ENCODE peak calls at places on chromosomes 2 and 18, in four cellular contexts. G is trophoblast cell, E is tibial artery, O is thoracic aorta. F is an unnamed sample. For H3K4me1, the result is how much of the 10 kb centered on the place peaks cover.

GRCh38 chr2:158904620-158905177 is 63.7 kb upstream of the TANC1 start:
- DNase-seq in O (no peak), E (no peak), G (no peak), F (no peak)

GRCh38 chr2:112791019-112791418 is 6.7 kb upstream of the IL1A start:
- DNase-seq in G (peak), O (no peak), E (no peak), F (no peak)

GRCh38 chr2:85503168-85503610 is 35.8 kb upstream of the MAT2A start:
- DNase-seq in G (no peak), E (no peak), O (no peak), F (no peak)

GRCh38 chr2:235936493-235936892 is 231.7 kb downstream of the GBX2 start:
- DNase-seq in O (no peak), E (no peak), G (no peak), F (no peak)

GRCh38 chr2:121960251-121960650 is 204.8 kb downstream of the TSN start:
- DNase-seq in O (no peak), G (no peak), E (no peak), F (no peak)

GRCh38 chr2:194116861-194117260 is 1540.2 kb upstream of the SLC39A10 start:
- DNase-seq in O (no peak), G (no peak), E (no peak), F (no peak)

GRCh38 chr2:240919786-240920782 is 13.9 kb downstream of the CROCC2 start:
- DNase-seq in O (no peak), G (no peak), E (peak), F (peak)

GRCh38 chr2:109453596-109453995 is 160.2 kb downstream of the SEPTIN10 start:
- DNase-seq in O (no peak), E (no peak), G (no peak), F (peak)

GRCh38 chr2:67792796-67793195 is 270.0 kb downstream of the C1D start:
- DNase-seq in O (no peak), G (no peak), E (no peak), F (no peak)

GRCh38 chr2:36357506-36358316 is 2.1 kb downstream of the CRIM1 start:
- DNase-seq in E (peak), O (no peak), G (peak), F (peak)

GRCh38 chr18:77234504-77235365 is 14.9 kb upstream of the GALR1 start:
- DNase-seq in E (no peak), O (no peak), G (no peak), F (no peak)

GRCh38 chr2:187372213-187372612 is 75.8 kb downstream of the CALCRL start:
- DNase-seq in G (no peak), O (no peak), E (no peak), F (no peak)

GRCh38 chr18:46569211-46569610 is 87.8 kb downstream of the LOXHD1 start:
- DNase-seq in O (no peak), E (no peak), G (no peak), F (no peak)
- H3K4me3 ChIP-seq in O (no peak), E (no peak), G (no peak), F (no peak)

GRCh38 chr18:80249217-80250093 is 2.1 kb upstream of the PARD6G start:
- DNase-seq in G (no peak), O (no peak), E (no peak), F (no peak)
- H3K27ac ChIP-seq in G (no peak), O (no peak), E (no peak), F (no peak)

GRCh38 chr2:169714699-169715098 is 18.9 kb upstream of the KLHL23 start:
- DNase-seq in O (no peak), E (no peak), G (no peak), F (no peak)

GRCh38 chr2:169712791-169713227 is 18.5 kb downstream of the PHOSPHO2 start:
- DNase-seq in E (no peak), G (no peak), O (no peak), F (no peak)

GRCh38 chr2:169709335-169709734 is 15.1 kb downstream of the PHOSPHO2 start:
- DNase-seq in O (no peak), G (no peak), E (no peak), F (no peak)

GRCh38 chr2:169709970-169710369 is 15.7 kb downstream of the PHOSPHO2 start:
- DNase-seq in E (no peak), G (no peak), O (no peak), F (no peak)

DNA sequence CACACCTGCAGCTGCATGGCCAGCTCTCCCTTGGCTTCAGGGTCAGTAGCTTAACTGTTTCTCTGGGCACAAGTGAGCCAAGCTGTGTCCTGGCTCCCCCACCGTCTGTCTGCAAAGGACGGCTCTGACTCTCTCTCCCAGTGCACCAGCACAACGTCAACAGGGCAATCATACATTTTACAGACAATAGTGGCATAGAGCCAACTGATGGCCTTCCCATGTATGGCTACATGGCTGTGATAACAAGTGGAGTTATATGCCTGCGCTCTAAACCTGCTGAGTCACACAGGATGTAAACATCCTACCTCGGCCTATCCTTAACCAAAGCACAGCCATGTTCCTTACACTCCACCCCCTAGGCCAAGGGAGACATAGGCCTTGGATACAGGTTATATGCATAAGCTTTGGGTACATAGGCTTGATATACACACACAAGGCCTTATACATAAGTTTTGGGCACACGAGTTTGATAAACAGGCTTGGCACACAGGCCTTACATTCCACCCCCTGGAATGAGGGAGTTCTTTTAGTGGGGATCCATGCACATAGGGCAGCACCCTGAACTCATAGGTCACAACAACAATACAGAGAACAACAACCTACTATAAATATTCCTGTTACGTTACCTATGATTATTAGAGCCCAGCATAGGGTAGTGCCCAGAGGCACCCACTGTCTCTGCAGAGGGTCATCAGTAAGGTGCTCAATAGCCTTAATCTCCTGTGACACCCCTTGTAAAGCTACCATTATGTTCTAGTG is 17.7 kb downstream of the PHOSPHO2 start:
- DNase-seq in O (no peak), E (no peak), G (no peak), F (no peak)
- H3K4me1 ChIP-seq in O (under half), E (under half), G (under half), F (under half)

GRCh38 chr2:177916342-177916741 is 156.2 kb downstream of the PDE11A start:
- DNase-seq in O (no peak), E (no peak), G (no peak), F (no peak)

GRCh38 chr2:177923323-177923722 is 149.3 kb downstream of the PDE11A start:
- DNase-seq in G (no peak), O (no peak), E (no peak), F (no peak)

GRCh38 chr2:177917169-177917568 is 155.4 kb downstream of the PDE11A start:
- DNase-seq in G (no peak), O (no peak), E (no peak), F (no peak)

DNA sequence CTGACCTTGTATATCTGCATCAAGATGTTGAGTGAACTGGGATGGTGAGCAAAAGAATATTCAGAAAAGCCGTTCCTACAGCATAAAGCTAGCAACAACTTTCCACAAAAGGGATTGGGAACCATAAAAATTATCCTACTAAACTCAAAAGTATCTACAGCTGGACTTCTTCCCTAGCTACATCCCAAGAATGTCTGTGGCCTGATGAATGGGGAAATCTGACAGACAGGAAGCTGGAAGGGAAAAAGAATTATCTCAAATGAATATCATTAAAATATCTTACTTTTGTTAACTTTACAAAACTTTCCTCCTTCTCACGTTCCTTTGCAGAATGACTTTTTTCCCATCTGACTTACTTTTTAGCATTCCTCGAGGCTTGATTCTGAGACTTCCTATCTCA is 150.9 kb downstream of the PDE11A start:
- DNase-seq in G (no peak), E (no peak), O (no peak), F (no peak)
- H3K4me3 ChIP-seq in G (no peak), E (no peak), O (no peak), F (no peak)

DNA sequence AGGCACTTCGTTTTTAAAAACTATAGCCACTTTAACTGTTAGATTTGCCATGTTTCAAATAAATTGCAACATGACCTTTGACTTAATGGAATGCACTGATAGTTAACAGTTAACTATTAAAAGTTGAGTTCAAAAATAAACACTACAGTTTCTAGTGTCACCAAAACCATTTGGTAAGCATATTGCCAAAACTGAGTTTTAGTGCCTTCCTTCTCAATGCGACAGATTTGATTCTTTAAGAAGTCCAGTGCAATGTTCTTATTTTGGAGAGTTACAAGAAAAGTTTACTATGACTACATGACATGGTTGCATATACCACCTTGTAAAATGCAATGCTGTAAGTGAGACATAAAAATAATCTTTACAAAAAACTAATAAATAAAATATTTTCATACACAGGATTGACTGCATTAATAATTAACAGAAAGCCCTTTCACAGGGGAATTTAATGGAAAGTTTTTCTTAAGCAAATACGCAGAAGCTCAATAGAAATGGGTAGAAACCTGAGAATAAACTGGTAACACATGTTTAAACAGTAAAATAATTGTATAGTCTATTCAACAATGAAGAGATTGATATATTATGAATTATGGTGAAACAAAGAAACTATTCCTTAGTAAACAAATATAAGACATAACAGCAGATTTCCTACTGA is 53.8 kb downstream of the GRB14 start:
- DNase-seq in G (no peak), E (no peak), O (no peak), F (no peak)
- H3K27ac ChIP-seq in G (no peak), E (no peak), O (no peak), F (no peak)

GRCh38 chr2:106183093-106183837 is 10.8 kb downstream of the UXS1 start:
- DNase-seq in O (no peak), G (no peak), E (no peak), F (no peak)

GRCh38 chr2:106187426-106187825 is 6.7 kb downstream of the UXS1 start:
- DNase-seq in E (no peak), O (no peak), G (no peak), F (no peak)

GRCh38 chr2:106189325-106189724 is 4.8 kb downstream of the UXS1 start:
- DNase-seq in O (no peak), G (no peak), E (no peak), F (no peak)

GRCh38 chr2:106184394-106184793 is 9.7 kb downstream of the UXS1 start:
- DNase-seq in O (no peak), E (no peak), G (no peak), F (no peak)

DNA sequence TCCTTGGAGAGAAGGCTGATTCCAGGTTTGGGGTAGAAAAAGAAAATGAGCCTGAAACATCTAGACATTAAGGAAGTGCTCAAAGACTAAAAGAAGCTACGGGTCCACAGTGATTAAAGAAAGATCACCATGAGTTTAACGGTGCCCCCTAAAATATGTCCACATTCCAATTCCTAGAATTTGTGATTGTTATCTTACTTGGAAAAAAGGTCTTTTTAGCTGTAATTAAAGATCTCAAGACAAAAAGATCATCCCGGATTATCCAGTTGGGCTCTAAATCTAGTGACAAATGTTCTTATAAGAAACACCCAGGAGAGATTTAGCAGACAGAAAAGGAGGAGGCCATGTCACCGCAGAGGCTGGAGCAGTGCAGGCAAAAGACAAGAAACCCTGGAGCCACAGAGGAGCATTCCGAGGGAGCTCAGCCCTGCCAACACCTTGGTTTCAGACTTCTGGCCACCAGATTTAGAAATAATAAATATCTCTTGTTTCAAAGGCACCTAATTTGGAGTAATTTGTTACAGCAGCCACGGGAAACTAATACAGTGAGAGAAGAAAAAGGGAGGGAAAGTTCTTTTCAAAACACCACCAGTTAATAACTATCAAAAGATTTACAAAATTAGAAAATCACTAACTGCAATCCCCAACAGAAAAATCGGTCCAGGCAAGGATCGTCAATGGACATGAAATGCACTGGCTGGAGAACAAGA is 8.5 kb downstream of the UXS1 start:
- DNase-seq in G (no peak), E (no peak), O (no peak), F (no peak)
- H3K4me1 ChIP-seq in G (under half), E (under half), O (under half), F (under half)

GRCh38 chr2:25976884-25977741 is 5.2 kb downstream of the KIF3C start:
- DNase-seq in E (no peak), G (peak), O (no peak), F (no peak)
- H3K4me3 ChIP-seq in E (no peak), G (no peak), O (no peak), F (no peak)

GRCh38 chr2:104872034-104872865 is 18.3 kb downstream of the POU3F3 start:
- DNase-seq in G (no peak), E (no peak), O (no peak), F (peak)
- H3K27ac ChIP-seq in G (no peak), E (no peak), O (no peak), F (no peak)

DNA sequence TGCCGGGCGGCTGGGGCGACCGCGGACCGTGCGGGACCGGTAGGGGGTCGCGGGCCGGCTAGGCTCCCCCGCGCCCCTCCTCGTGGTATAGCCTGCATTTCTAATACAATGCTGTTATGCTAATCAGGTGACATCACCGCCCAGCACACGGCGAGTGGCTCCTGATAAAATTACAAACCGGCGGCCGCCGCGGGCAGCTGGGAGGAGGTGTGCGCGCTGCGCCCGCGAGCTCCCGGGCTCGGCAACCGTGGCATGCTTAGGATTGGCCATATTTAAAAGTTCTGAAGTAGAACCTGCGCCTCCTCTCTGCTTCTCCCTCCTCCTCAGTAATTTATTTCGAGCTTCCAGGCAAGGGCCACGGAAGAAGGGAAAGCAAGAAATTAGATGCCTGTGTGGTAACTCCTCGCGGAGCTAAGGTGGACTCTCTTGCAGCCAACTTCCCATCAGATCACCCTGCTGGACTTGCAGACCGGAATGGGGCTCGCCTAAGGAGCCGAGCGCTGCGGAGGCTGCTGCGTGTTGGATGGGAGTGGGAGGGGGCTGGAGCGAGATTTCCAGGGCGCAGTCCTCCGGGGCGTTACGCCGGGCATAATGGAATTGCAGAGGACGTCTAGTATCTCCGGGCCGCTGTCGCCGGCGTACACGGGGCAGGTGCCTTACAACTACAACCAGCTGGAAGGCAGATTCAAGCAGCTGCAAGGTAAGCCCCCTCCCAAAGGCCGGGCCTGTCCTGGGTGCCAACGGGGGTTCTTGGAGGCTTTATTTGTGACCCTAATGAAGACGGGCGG is 102.3 kb downstream of the SPTBN1 start:
- DNase-seq in G (peak), O (no peak), E (peak), F (peak)
- H3K4me1 ChIP-seq in G (under half), O (under half), E (under half), F (under half)